ENCODE peak calls at places on chromosome 18, in nine cellular contexts. One of them, this sample, is unnamed.

GRCh38 chr18:26322892-26323653 is 96.8 kb downstream of the TAF4B start:
- DNase-seq in HEK293T: no peak
- DNase-seq in cerebellar cortex: no peak
- DNase-seq in stimulated activated CD4-positive, alpha-beta T cell treated with anti-CD3 and anti-CD28 coated beads, TNF-alpha, amount 100 ng/mL, for 4 hours: no peak
- DNase-seq in amniotic stem cell: no peak
- DNase-seq in HCEC 1CT: peak; percentile 77
- DNase-seq in WTC11: no peak
- DNase-seq in HS-5: peak; percentile 39
- DNase-seq in fibroblast of gingiva: peak; percentile 3
- DNase-seq in this sample: no peak

GRCh38 chr18:58190842-58191530 is 147.0 kb downstream of the NEDD4L start:
- DNase-seq in HS-5: no peak
- DNase-seq in WTC11: no peak
- DNase-seq in amniotic stem cell: no peak
- DNase-seq in HEK293T: no peak
- DNase-seq in HCEC 1CT: no peak
- DNase-seq in fibroblast of gingiva: no peak
- DNase-seq in cerebellar cortex: no peak
- DNase-seq in stimulated activated CD4-positive, alpha-beta T cell treated with anti-CD3 and anti-CD28 coated beads, TNF-alpha, amount 100 ng/mL, for 4 hours: no peak
- DNase-seq in this sample: no peak

GRCh38 chr18:7417742-7418141 is 149.4 kb upstream of the PTPRM start:
- DNase-seq in WTC11: no peak
- DNase-seq in fibroblast of gingiva: no peak
- DNase-seq in stimulated activated CD4-positive, alpha-beta T cell treated with anti-CD3 and anti-CD28 coated beads, TNF-alpha, amount 100 ng/mL, for 4 hours: no peak
- DNase-seq in HEK293T: no peak
- DNase-seq in HS-5: peak; percentile 10
- DNase-seq in cerebellar cortex: no peak
- DNase-seq in HCEC 1CT: peak; percentile 58
- DNase-seq in amniotic stem cell: peak; percentile 0
- DNase-seq in this sample: peak; percentile 63

GRCh38 chr18:32086866-32087265 is 4.8 kb upstream of the RNF138 start:
- DNase-seq in cerebellar cortex: no peak
- DNase-seq in WTC11: no peak
- DNase-seq in HS-5: peak; percentile 72
- DNase-seq in HCEC 1CT: peak; percentile 89
- DNase-seq in fibroblast of gingiva: no peak
- DNase-seq in amniotic stem cell: no peak
- DNase-seq in HEK293T: no peak
- DNase-seq in stimulated activated CD4-positive, alpha-beta T cell treated with anti-CD3 and anti-CD28 coated beads, TNF-alpha, amount 100 ng/mL, for 4 hours: no peak
- DNase-seq in this sample: no peak

GRCh38 chr18:76130845-76131244 is 364.2 kb downstream of the ZNF516 start:
- DNase-seq in HEK293T: no peak
- DNase-seq in cerebellar cortex: no peak
- DNase-seq in HS-5: no peak
- DNase-seq in stimulated activated CD4-positive, alpha-beta T cell treated with anti-CD3 and anti-CD28 coated beads, TNF-alpha, amount 100 ng/mL, for 4 hours: no peak
- DNase-seq in WTC11: no peak
- DNase-seq in HCEC 1CT: no peak
- DNase-seq in amniotic stem cell: no peak
- DNase-seq in fibroblast of gingiva: peak; percentile 9
- DNase-seq in this sample: no peak

GRCh38 chr18:14975431-14975830 is 227.5 kb downstream of the ANKRD30B start:
- DNase-seq in cerebellar cortex: no peak
- DNase-seq in amniotic stem cell: no peak
- DNase-seq in stimulated activated CD4-positive, alpha-beta T cell treated with anti-CD3 and anti-CD28 coated beads, TNF-alpha, amount 100 ng/mL, for 4 hours: no peak
- DNase-seq in fibroblast of gingiva: no peak
- DNase-seq in HCEC 1CT: no peak
- DNase-seq in WTC11: no peak
- DNase-seq in HEK293T: no peak
- DNase-seq in HS-5: no peak
- DNase-seq in this sample: no peak

GRCh38 chr18:77379976-77380375 is 130.3 kb downstream of the GALR1 start:
- DNase-seq in amniotic stem cell: no peak
- DNase-seq in stimulated activated CD4-positive, alpha-beta T cell treated with anti-CD3 and anti-CD28 coated beads, TNF-alpha, amount 100 ng/mL, for 4 hours: no peak
- DNase-seq in fibroblast of gingiva: no peak
- DNase-seq in HCEC 1CT: no peak
- DNase-seq in WTC11: no peak
- DNase-seq in HS-5: no peak
- DNase-seq in cerebellar cortex: no peak
- DNase-seq in HEK293T: no peak
- DNase-seq in this sample: no peak

GRCh38 chr18:24616638-24617037 is 156.2 kb downstream of the HRH4 start:
- DNase-seq in HEK293T: no peak
- DNase-seq in fibroblast of gingiva: no peak
- DNase-seq in cerebellar cortex: no peak
- DNase-seq in HCEC 1CT: no peak
- DNase-seq in stimulated activated CD4-positive, alpha-beta T cell treated with anti-CD3 and anti-CD28 coated beads, TNF-alpha, amount 100 ng/mL, for 4 hours: no peak
- DNase-seq in WTC11: no peak
- DNase-seq in amniotic stem cell: no peak
- DNase-seq in HS-5: no peak
- DNase-seq in this sample: no peak

GRCh38 chr18:56377161-56377560 is 261.2 kb downstream of the TXNL1 start:
- DNase-seq in HS-5: no peak
- DNase-seq in HCEC 1CT: no peak
- DNase-seq in cerebellar cortex: no peak
- DNase-seq in stimulated activated CD4-positive, alpha-beta T cell treated with anti-CD3 and anti-CD28 coated beads, TNF-alpha, amount 100 ng/mL, for 4 hours: no peak
- DNase-seq in amniotic stem cell: no peak
- DNase-seq in fibroblast of gingiva: peak; percentile 40
- DNase-seq in WTC11: no peak
- DNase-seq in HEK293T: no peak
- DNase-seq in this sample: no peak